ENCODE peak calls at places on chromosomes 16 and 17, in nine cellular contexts. One of them, this sample, is unnamed.

GRCh38 chr17:2482218-2482617 is 29.5 kb downstream of the METTL16 start:
- DNase-seq in germinal center: no peak
- DNase-seq in nucleus accumbens: no peak
- DNase-seq in COR-L47: no peak
- DNase-seq in NCI-H1105 treated with DMSO at 0.1 percent for 48 hours: no peak
- DNase-seq in NCI-H1417 treated with DMSO at 0.1 percent for 48 hours: no peak
- DNase-seq in AG09319: no peak
- DNase-seq in Caco-2: no peak
- DNase-seq in NCI-H1092 treated with DMSO at 0.1 percent for 48 hours: no peak
- DNase-seq in this sample: no peak

GRCh38 chr17:8103549-8103948 is 14.8 kb downstream of the ALOXE3 start:
- DNase-seq in AG09319: no peak
- DNase-seq in Caco-2: no peak
- DNase-seq in NCI-H1092 treated with DMSO at 0.1 percent for 48 hours: no peak
- DNase-seq in NCI-H1105 treated with DMSO at 0.1 percent for 48 hours: no peak
- DNase-seq in nucleus accumbens: no peak
- DNase-seq in germinal center: no peak
- DNase-seq in NCI-H1417 treated with DMSO at 0.1 percent for 48 hours: no peak
- DNase-seq in COR-L47: no peak
- DNase-seq in this sample: no peak

GRCh38 chr17:79658811-79659207 is 48.0 kb upstream of the RBFOX3 start:
- DNase-seq in AG09319: no peak
- DNase-seq in COR-L47: no peak
- DNase-seq in NCI-H1105 treated with DMSO at 0.1 percent for 48 hours: no peak
- DNase-seq in Caco-2: peak
- DNase-seq in germinal center: no peak
- DNase-seq in nucleus accumbens: no peak
- DNase-seq in NCI-H1417 treated with DMSO at 0.1 percent for 48 hours: no peak
- DNase-seq in NCI-H1092 treated with DMSO at 0.1 percent for 48 hours: no peak
- DNase-seq in this sample: peak

GRCh38 chr17:56175299-56175935 is 22.1 kb downstream of the ANKFN1 start:
- DNase-seq in germinal center: no peak
- DNase-seq in NCI-H1092 treated with DMSO at 0.1 percent for 48 hours: no peak
- DNase-seq in NCI-H1417 treated with DMSO at 0.1 percent for 48 hours: no peak
- DNase-seq in AG09319: no peak
- DNase-seq in NCI-H1105 treated with DMSO at 0.1 percent for 48 hours: no peak
- DNase-seq in COR-L47: no peak
- DNase-seq in Caco-2: no peak
- DNase-seq in nucleus accumbens: no peak
- DNase-seq in this sample: no peak

GRCh38 chr16:87263418-87264052 is 53.7 kb downstream of the C16orf95 start:
- DNase-seq in NCI-H1417 treated with DMSO at 0.1 percent for 48 hours: no peak
- DNase-seq in AG09319: no peak
- DNase-seq in NCI-H1105 treated with DMSO at 0.1 percent for 48 hours: no peak
- DNase-seq in NCI-H1092 treated with DMSO at 0.1 percent for 48 hours: no peak
- DNase-seq in Caco-2: no peak
- DNase-seq in COR-L47: no peak
- DNase-seq in germinal center: no peak
- DNase-seq in nucleus accumbens: no peak
- DNase-seq in this sample: no peak

GRCh38 chr17:43983515-43984411 is 20.7 kb upstream of the NAGS start:
- DNase-seq in germinal center: no peak
- DNase-seq in AG09319: no peak
- DNase-seq in Caco-2: peak
- DNase-seq in nucleus accumbens: peak
- DNase-seq in NCI-H1092 treated with DMSO at 0.1 percent for 48 hours: peak
- DNase-seq in COR-L47: peak
- DNase-seq in NCI-H1417 treated with DMSO at 0.1 percent for 48 hours: no peak
- DNase-seq in NCI-H1105 treated with DMSO at 0.1 percent for 48 hours: no peak
- DNase-seq in this sample: no peak

GRCh38 chr16:2611499-2611862 is 70.8 kb upstream of the KCTD5 start:
- DNase-seq in COR-L47: no peak
- DNase-seq in nucleus accumbens: no peak
- DNase-seq in Caco-2: no peak
- DNase-seq in germinal center: no peak
- DNase-seq in AG09319: no peak
- DNase-seq in NCI-H1092 treated with DMSO at 0.1 percent for 48 hours: no peak
- DNase-seq in NCI-H1105 treated with DMSO at 0.1 percent for 48 hours: no peak
- DNase-seq in NCI-H1417 treated with DMSO at 0.1 percent for 48 hours: no peak
- DNase-seq in this sample: no peak

GRCh38 chr16:29804020-29804419 is 2.3 kb upstream of the MAZ start:
- DNase-seq in NCI-H1105 treated with DMSO at 0.1 percent for 48 hours: peak
- DNase-seq in germinal center: no peak
- DNase-seq in Caco-2: no peak
- DNase-seq in NCI-H1092 treated with DMSO at 0.1 percent for 48 hours: no peak
- DNase-seq in NCI-H1417 treated with DMSO at 0.1 percent for 48 hours: no peak
- DNase-seq in COR-L47: no peak
- DNase-seq in AG09319: no peak
- DNase-seq in nucleus accumbens: no peak
- DNase-seq in this sample: no peak

GRCh38 chr17:70138309-70138865 is 30.9 kb upstream of the KCNJ2 start:
- DNase-seq in Caco-2: no peak
- DNase-seq in AG09319: peak
- DNase-seq in nucleus accumbens: no peak
- DNase-seq in germinal center: no peak
- DNase-seq in COR-L47: no peak
- DNase-seq in NCI-H1105 treated with DMSO at 0.1 percent for 48 hours: no peak
- DNase-seq in NCI-H1417 treated with DMSO at 0.1 percent for 48 hours: no peak
- DNase-seq in NCI-H1092 treated with DMSO at 0.1 percent for 48 hours: no peak
- DNase-seq in this sample: no peak

GRCh38 chr16:47787695-47788094 is 326.6 kb downstream of the PHKB start:
- DNase-seq in NCI-H1417 treated with DMSO at 0.1 percent for 48 hours: no peak
- DNase-seq in AG09319: no peak
- DNase-seq in nucleus accumbens: no peak
- DNase-seq in Caco-2: peak
- DNase-seq in COR-L47: no peak
- DNase-seq in NCI-H1092 treated with DMSO at 0.1 percent for 48 hours: no peak
- DNase-seq in NCI-H1105 treated with DMSO at 0.1 percent for 48 hours: no peak
- DNase-seq in germinal center: no peak
- DNase-seq in this sample: no peak

GRCh38 chr17:50079334-50080095 is 15.6 kb upstream of the PDK2 start:
- DNase-seq in AG09319: no peak
- DNase-seq in germinal center: peak
- DNase-seq in nucleus accumbens: no peak
- DNase-seq in NCI-H1105 treated with DMSO at 0.1 percent for 48 hours: no peak
- DNase-seq in COR-L47: no peak
- DNase-seq in NCI-H1417 treated with DMSO at 0.1 percent for 48 hours: no peak
- DNase-seq in NCI-H1092 treated with DMSO at 0.1 percent for 48 hours: no peak
- DNase-seq in Caco-2: no peak
- DNase-seq in this sample: peak

GRCh38 chr17:29140051-29140582 is 40.1 kb downstream of the MYO18A start:
- DNase-seq in AG09319: no peak
- DNase-seq in nucleus accumbens: peak
- DNase-seq in Caco-2: no peak
- DNase-seq in NCI-H1417 treated with DMSO at 0.1 percent for 48 hours: no peak
- DNase-seq in COR-L47: no peak
- DNase-seq in germinal center: peak
- DNase-seq in NCI-H1092 treated with DMSO at 0.1 percent for 48 hours: no peak
- DNase-seq in NCI-H1105 treated with DMSO at 0.1 percent for 48 hours: no peak
- DNase-seq in this sample: no peak

GRCh38 chr17:28511858-28512461 is 5.8 kb downstream of the FOXN1 start:
- DNase-seq in NCI-H1105 treated with DMSO at 0.1 percent for 48 hours: no peak
- DNase-seq in COR-L47: no peak
- DNase-seq in Caco-2: no peak
- DNase-seq in AG09319: no peak
- DNase-seq in nucleus accumbens: no peak
- DNase-seq in germinal center: no peak
- DNase-seq in NCI-H1092 treated with DMSO at 0.1 percent for 48 hours: no peak
- DNase-seq in NCI-H1417 treated with DMSO at 0.1 percent for 48 hours: no peak
- DNase-seq in this sample: no peak

GRCh38 chr17:21250719-21251305 is 2.4 kb downstream of the NATD1 start:
- DNase-seq in NCI-H1092 treated with DMSO at 0.1 percent for 48 hours: no peak
- DNase-seq in COR-L47: no peak
- DNase-seq in NCI-H1417 treated with DMSO at 0.1 percent for 48 hours: no peak
- DNase-seq in germinal center: no peak
- DNase-seq in Caco-2: no peak
- DNase-seq in nucleus accumbens: no peak
- DNase-seq in NCI-H1105 treated with DMSO at 0.1 percent for 48 hours: no peak
- DNase-seq in AG09319: no peak
- DNase-seq in this sample: no peak

GRCh38 chr16:11361043-11361442 is 15.8 kb downstream of the RMI2 start:
- DNase-seq in NCI-H1105 treated with DMSO at 0.1 percent for 48 hours: no peak
- DNase-seq in COR-L47: no peak
- DNase-seq in nucleus accumbens: no peak
- DNase-seq in germinal center: no peak
- DNase-seq in NCI-H1417 treated with DMSO at 0.1 percent for 48 hours: no peak
- DNase-seq in Caco-2: no peak
- DNase-seq in NCI-H1092 treated with DMSO at 0.1 percent for 48 hours: no peak
- DNase-seq in AG09319: no peak
- DNase-seq in this sample: no peak

GRCh38 chr16:51152691-51153261 is 1.7 kb upstream of the SALL1 start:
- DNase-seq in Caco-2: no peak
- DNase-seq in nucleus accumbens: peak
- DNase-seq in COR-L47: no peak
- DNase-seq in AG09319: no peak
- DNase-seq in NCI-H1417 treated with DMSO at 0.1 percent for 48 hours: no peak
- DNase-seq in germinal center: no peak
- DNase-seq in NCI-H1092 treated with DMSO at 0.1 percent for 48 hours: no peak
- DNase-seq in NCI-H1105 treated with DMSO at 0.1 percent for 48 hours: no peak
- DNase-seq in this sample: peak

GRCh38 chr16:57998484-57998883 is 2.0 kb downstream of the ZNF319 start:
- DNase-seq in NCI-H1092 treated with DMSO at 0.1 percent for 48 hours: no peak
- DNase-seq in AG09319: no peak
- DNase-seq in COR-L47: no peak
- DNase-seq in NCI-H1417 treated with DMSO at 0.1 percent for 48 hours: no peak
- DNase-seq in Caco-2: no peak
- DNase-seq in NCI-H1105 treated with DMSO at 0.1 percent for 48 hours: no peak
- DNase-seq in germinal center: no peak
- DNase-seq in nucleus accumbens: no peak
- DNase-seq in this sample: no peak

GRCh38 chr16:23877107-23878070 is 41.6 kb downstream of the PRKCB start:
- DNase-seq in NCI-H1417 treated with DMSO at 0.1 percent for 48 hours: no peak
- DNase-seq in NCI-H1105 treated with DMSO at 0.1 percent for 48 hours: no peak
- DNase-seq in NCI-H1092 treated with DMSO at 0.1 percent for 48 hours: no peak
- DNase-seq in COR-L47: no peak
- DNase-seq in Caco-2: no peak
- DNase-seq in nucleus accumbens: no peak
- DNase-seq in AG09319: no peak
- DNase-seq in germinal center: no peak
- DNase-seq in this sample: no peak

GRCh38 chr16:81937305-81938038 is 73.8 kb downstream of the SDR42E1 start:
- DNase-seq in germinal center: no peak
- DNase-seq in nucleus accumbens: no peak
- DNase-seq in NCI-H1417 treated with DMSO at 0.1 percent for 48 hours: no peak
- DNase-seq in NCI-H1092 treated with DMSO at 0.1 percent for 48 hours: no peak
- DNase-seq in NCI-H1105 treated with DMSO at 0.1 percent for 48 hours: peak
- DNase-seq in AG09319: no peak
- DNase-seq in Caco-2: no peak
- DNase-seq in COR-L47: no peak
- DNase-seq in this sample: no peak

GRCh38 chr17:44751806-44752205 is 7.0 kb upstream of the ADAM11 start:
- DNase-seq in nucleus accumbens: no peak
- DNase-seq in NCI-H1092 treated with DMSO at 0.1 percent for 48 hours: no peak
- DNase-seq in Caco-2: no peak
- DNase-seq in NCI-H1105 treated with DMSO at 0.1 percent for 48 hours: no peak
- DNase-seq in AG09319: no peak
- DNase-seq in germinal center: no peak
- DNase-seq in COR-L47: no peak
- DNase-seq in NCI-H1417 treated with DMSO at 0.1 percent for 48 hours: no peak
- DNase-seq in this sample: no peak

GRCh38 chr16:48542020-48542473 is 67.9 kb downstream of the N4BP1 start:
- DNase-seq in NCI-H1092 treated with DMSO at 0.1 percent for 48 hours: no peak
- DNase-seq in NCI-H1105 treated with DMSO at 0.1 percent for 48 hours: peak
- DNase-seq in Caco-2: no peak
- DNase-seq in AG09319: no peak
- DNase-seq in nucleus accumbens: peak
- DNase-seq in COR-L47: peak
- DNase-seq in NCI-H1417 treated with DMSO at 0.1 percent for 48 hours: no peak
- DNase-seq in germinal center: peak
- DNase-seq in this sample: peak